ENCODE peak calls at places on chromosomes 4 and X, in four cellular contexts. P, W, N and S are unnamed samples.
A peak's percentile ranks its signal among the peaks of the same experiment; 100 is the strongest.

GRCh38 chrX:129520151-129520550 is 3.1 kb downstream of the SMARCA1 start:
- DNase-seq in P (no peak), W (no peak), N (no peak), S (no peak)

GRCh38 chrX:119762718-119763117 is 4.3 kb downstream of the SOWAHD start:
- DNase-seq in P (no peak), W (no peak), N (no peak), S (no peak)

GRCh38 chr4:147371661-147372060 is 109.2 kb upstream of the EDNRA start:
- DNase-seq in P (no peak), W (no peak), N (no peak), S (no peak)

GRCh38 chr4:88857588-88857987 is 160.0 kb upstream of the NAP1L5 start:
- DNase-seq in P (no peak), W (no peak), N (no peak), S (no peak)

GRCh38 chr4:5361968-5362367 is 310.7 kb downstream of the STK32B start:
- DNase-seq in P (no peak), W (peak; percentile 51), N (no peak), S (no peak)

GRCh38 chr4:128866281-128866680 is 56.8 kb downstream of the JADE1 start:
- DNase-seq in P (no peak), W (no peak), N (no peak), S (no peak)

GRCh38 chrX:135396109-135396508 is 25.6 kb upstream of the SMIM10L2A start:
- DNase-seq in P (no peak), W (no peak), N (no peak), S (no peak)

GRCh38 chr4:38930696-38931095 is 63.1 kb downstream of the FAM114A1 start:
- DNase-seq in P (no peak), W (no peak), N (no peak), S (no peak)

GRCh38 chrX:72048515-72049455 is 82.9 kb downstream of the RTL5 start:
- DNase-seq in P (no peak), W (peak; percentile 23), N (no peak), S (no peak)

GRCh38 chr4:23382880-23383279 is 507.0 kb downstream of the PPARGC1A start:
- DNase-seq in P (no peak), W (no peak), N (no peak), S (no peak)

DNA sequence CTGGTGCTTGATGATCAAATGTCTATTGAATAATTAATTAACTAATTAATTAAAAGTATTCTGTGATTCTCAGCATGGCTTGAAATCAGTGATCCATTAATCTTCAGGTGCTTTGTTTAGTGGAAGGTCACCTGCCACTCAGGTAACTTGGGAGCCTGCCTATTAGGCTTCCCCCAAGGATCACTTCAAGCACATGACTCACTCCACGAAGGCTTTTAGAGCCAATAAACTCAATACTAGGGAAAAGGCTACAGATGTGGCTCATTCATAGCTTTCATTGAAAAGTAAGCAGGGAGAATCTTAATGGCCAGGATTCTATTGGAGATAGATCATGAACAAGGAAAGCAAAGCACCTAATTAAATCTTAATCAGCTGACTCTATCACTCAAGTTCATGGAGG is 21.3 kb downstream of the AREG start:
- DNase-seq in P (no peak), W (no peak), N (no peak), S (no peak)
- TF ChIP-seq CTCF in P (no peak), W (no peak), N (no peak), S (no peak)

GRCh38 chrX:149830192-149830873 is 48.6 kb downstream of the MAGEA9 start:
- DNase-seq in P (no peak), W (peak; percentile 72), N (peak; percentile 0), S (no peak)

GRCh38 chrX:149829751-149830191 is 48.0 kb downstream of the MAGEA9 start:
- DNase-seq in P (no peak), W (peak; percentile 61), N (peak; percentile 1), S (no peak)

GRCh38 chrX:149827254-149827653 is 45.5 kb downstream of the MAGEA9 start:
- DNase-seq in P (no peak), W (no peak), N (no peak), S (no peak)

GRCh38 chrX:149837167-149837566 is 43.8 kb upstream of the MAGEA8 start:
- DNase-seq in P (no peak), W (peak; percentile 29), N (no peak), S (no peak)

GRCh38 chrX:149831473-149831872 is 49.5 kb upstream of the MAGEA8 start:
- DNase-seq in P (no peak), W (peak; percentile 11), N (no peak), S (no peak)
- TF ChIP-seq CTCF in P (no peak), W (no peak), N (no peak), S (no peak)

DNA sequence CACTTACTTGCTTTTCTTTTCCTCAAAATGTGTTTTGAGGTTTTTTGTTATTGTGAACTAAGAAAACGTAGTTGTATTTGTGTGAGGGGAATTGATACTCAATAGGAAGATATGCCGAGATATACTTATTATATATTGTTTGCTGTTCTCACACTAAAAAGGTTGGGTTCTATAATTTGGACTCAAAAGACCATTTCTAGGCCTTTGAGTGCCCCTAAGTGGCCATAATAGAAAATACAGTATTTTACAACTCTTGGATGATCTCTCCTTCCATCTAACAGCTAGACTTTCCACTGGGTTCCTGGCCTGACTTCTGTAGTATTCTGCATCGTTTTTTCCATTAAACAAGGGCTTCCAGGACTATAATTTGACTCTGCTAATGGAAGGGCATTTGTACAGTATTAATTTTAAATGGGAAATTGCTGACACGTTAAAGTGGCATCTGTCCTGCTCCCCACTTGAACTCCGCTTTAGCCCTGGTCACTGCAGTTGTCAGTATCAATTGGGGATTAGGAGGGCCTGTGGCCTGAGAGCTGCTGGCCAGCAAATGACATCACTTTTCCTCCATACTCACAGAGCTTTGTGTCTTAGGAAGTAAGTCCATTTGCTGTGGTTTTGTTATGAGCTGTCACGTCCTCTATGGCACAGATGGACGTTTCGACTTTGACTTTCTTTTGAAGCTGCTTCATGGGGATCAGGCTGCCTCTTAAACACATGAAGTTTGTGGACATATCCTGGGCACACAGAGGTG is 176.9 kb downstream of the SLIT2 start:
- DNase-seq in P (no peak), W (peak; percentile 45), N (no peak), S (no peak)
- TF ChIP-seq CTCF in P (peak; percentile 31), W (peak; percentile 55), N (peak; percentile 23), S (peak; percentile 17)

DNA sequence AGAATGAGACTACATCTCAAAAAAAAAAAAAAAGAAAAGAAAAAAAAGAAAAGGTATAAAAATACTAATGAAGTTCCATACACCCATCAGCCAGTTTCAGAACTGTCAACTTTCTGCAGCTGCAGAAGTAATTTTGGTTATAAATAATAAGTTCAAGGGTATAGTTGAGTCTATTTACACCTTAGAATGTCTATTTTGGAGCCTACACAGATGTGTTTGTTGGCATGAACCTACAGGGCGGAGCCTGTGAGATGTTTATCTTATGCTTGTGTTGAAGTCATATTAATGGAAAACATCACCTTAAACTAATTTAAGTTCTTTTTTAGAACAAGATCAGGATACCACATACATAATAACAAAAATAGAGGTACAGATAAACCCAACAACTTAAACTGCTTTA is 85.8 kb downstream of the RAPGEF2 start:
- DNase-seq in P (no peak), W (no peak), N (no peak), S (no peak)
- TF ChIP-seq CTCF in P (no peak), W (no peak), N (no peak), S (no peak)